ENCODE peak calls at places on chromosomes 13 and 19, in four cellular contexts. One of them, this sample, is unnamed.

GRCh38 chr19:46787331-46788100 is 878 bp downstream of the SLC1A5 start:
- DNase-seq in K562: peak; percentile 67
- DNase-seq in A549: peak; percentile 79
- DNase-seq in HepG2: peak; percentile 54
- DNase-seq in this sample: no peak

GRCh38 chr13:73323615-73324014 is 264.8 kb downstream of the KLF5 start:
- DNase-seq in K562: no peak
- DNase-seq in A549: no peak
- DNase-seq in HepG2: no peak
- DNase-seq in this sample: no peak

GRCh38 chr19:2962018-2962670 is 15.2 kb upstream of the TLE6 start:
- DNase-seq in K562: peak; percentile 81
- DNase-seq in A549: peak; percentile 66
- DNase-seq in HepG2: peak; percentile 70
- DNase-seq in this sample: peak; percentile 65

GRCh38 chr19:11138659-11139526 is 16.7 kb downstream of the SPC24 start:
- DNase-seq in K562: peak; percentile 73
- DNase-seq in A549: peak; percentile 87
- DNase-seq in HepG2: peak; percentile 54
- DNase-seq in this sample: no peak

GRCh38 chr19:2226051-2226839 is 9.9 kb downstream of the PLEKHJ1 start:
- DNase-seq in K562: no peak
- DNase-seq in A549: no peak
- DNase-seq in HepG2: no peak
- DNase-seq in this sample: no peak

GRCh38 chr19:37926711-37927110 is 19.7 kb downstream of the SIPA1L3 start:
- DNase-seq in K562: no peak
- DNase-seq in A549: no peak
- DNase-seq in HepG2: no peak
- DNase-seq in this sample: no peak

GRCh38 chr19:13025819-13026477 is 30.7 kb downstream of the NFIX start:
- DNase-seq in K562: no peak
- DNase-seq in A549: no peak
- DNase-seq in HepG2: no peak
- DNase-seq in this sample: no peak

GRCh38 chr19:23241433-23241832 is 8.8 kb downstream of the ZNF724 start:
- DNase-seq in K562: no peak
- DNase-seq in A549: no peak
- DNase-seq in HepG2: no peak
- DNase-seq in this sample: no peak

GRCh38 chr19:10966809-10967208 is 6.0 kb downstream of the SMARCA4 start:
- DNase-seq in K562: no peak
- DNase-seq in A549: no peak
- DNase-seq in HepG2: no peak
- DNase-seq in this sample: no peak

GRCh38 chr13:24630851-24631341 is 49.3 kb upstream of the ATP12A start:
- DNase-seq in K562: peak; percentile 55
- DNase-seq in A549: no peak
- DNase-seq in HepG2: no peak
- DNase-seq in this sample: no peak

GRCh38 chr13:52599853-52600603 is 42.2 kb upstream of the HNRNPA1L2 start:
- DNase-seq in K562: no peak
- DNase-seq in A549: no peak
- DNase-seq in HepG2: no peak
- DNase-seq in this sample: no peak

GRCh38 chr19:8702350-8702749 is 3.8 kb upstream of the ACTL9 start:
- DNase-seq in K562: peak; percentile 17
- DNase-seq in A549: no peak
- DNase-seq in HepG2: no peak
- DNase-seq in this sample: no peak

GRCh38 chr13:49220035-49220855 is at the start of gene MLNR:
- DNase-seq in K562: peak; percentile 23
- DNase-seq in A549: peak; percentile 68
- DNase-seq in HepG2: peak; percentile 39
- DNase-seq in this sample: no peak

GRCh38 chr13:92941167-92941566 is 285.4 kb upstream of the GPC6 start:
- DNase-seq in K562: no peak
- DNase-seq in A549: no peak
- DNase-seq in HepG2: no peak
- DNase-seq in this sample: no peak

GRCh38 chr13:26589754-26590153 is 32.3 kb downstream of the WASF3 start:
- DNase-seq in K562: no peak
- DNase-seq in A549: no peak
- DNase-seq in HepG2: no peak
- DNase-seq in this sample: no peak

GRCh38 chr19:46713781-46714522 is 3.0 kb downstream of the PRKD2 start:
- DNase-seq in K562: peak; percentile 93
- DNase-seq in A549: peak; percentile 84
- DNase-seq in HepG2: peak; percentile 75
- DNase-seq in this sample: no peak

GRCh38 chr13:74103196-74103595 is 31.0 kb downstream of the KLF12 start:
- DNase-seq in K562: no peak
- DNase-seq in A549: no peak
- DNase-seq in HepG2: no peak
- DNase-seq in this sample: no peak

GRCh38 chr13:70987043-70987442 is 878.8 kb upstream of the KLHL1 start:
- DNase-seq in K562: no peak
- DNase-seq in A549: no peak
- DNase-seq in HepG2: no peak
- DNase-seq in this sample: no peak

GRCh38 chr19:44111910-44112463 is 1.2 kb upstream of the ZNF225 start:
- DNase-seq in K562: peak; percentile 18
- DNase-seq in A549: no peak
- DNase-seq in HepG2: no peak
- DNase-seq in this sample: no peak

GRCh38 chr19:37906868-37907734 is at the start of gene SIPA1L3:
- DNase-seq in K562: peak; percentile 97
- DNase-seq in A549: peak; percentile 99
- DNase-seq in HepG2: peak; percentile 91
- DNase-seq in this sample: peak; percentile 83

GRCh38 chr13:26280295-26280694 is 26.4 kb downstream of the CDK8 start:
- DNase-seq in K562: no peak
- DNase-seq in A549: no peak
- DNase-seq in HepG2: no peak
- DNase-seq in this sample: no peak

GRCh38 chr19:5625641-5626040 is 2.8 kb downstream of the SAFB start:
- DNase-seq in K562: no peak
- DNase-seq in A549: no peak
- DNase-seq in HepG2: no peak
- DNase-seq in this sample: no peak

GRCh38 chr13:69565334-69565733 is 542.3 kb upstream of the ATXN8OS start:
- DNase-seq in K562: peak; percentile 23
- DNase-seq in A549: peak; percentile 54
- DNase-seq in HepG2: peak; percentile 52
- DNase-seq in this sample: peak; percentile 12

DNA sequence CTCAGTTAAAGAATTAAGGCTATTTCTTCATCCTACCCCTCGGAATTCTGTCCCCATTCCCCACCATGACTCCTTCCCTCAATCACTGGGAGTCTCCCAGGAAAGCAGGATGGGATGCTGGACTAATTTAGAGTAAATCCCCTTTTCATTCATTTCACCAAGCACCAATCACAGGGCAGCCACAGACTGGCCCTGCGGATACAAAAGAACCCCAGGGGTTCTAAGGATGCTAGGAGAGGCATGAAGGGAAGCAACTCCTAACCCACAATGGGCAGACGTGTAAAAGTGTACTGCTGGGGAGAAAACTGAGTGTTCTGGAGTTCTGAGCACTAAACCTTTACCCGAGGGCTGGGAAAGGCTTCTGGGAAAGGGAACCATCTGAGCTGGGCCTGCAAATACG is 3.0 kb downstream of the PEPD start:
- DNase-seq in K562: no peak
- DNase-seq in A549: no peak
- DNase-seq in HepG2: no peak
- DNase-seq in this sample: no peak
- H3K4me3 ChIP-seq in K562: no peak overlapping the region
- H3K4me3 ChIP-seq in A549: no peak overlapping the region
- H3K4me3 ChIP-seq in HepG2: no peak overlapping the region
- H3K4me3 ChIP-seq in this sample: no peak overlapping the region

GRCh38 chr13:39971526-39971925 is 316.1 kb downstream of the COG6 start:
- DNase-seq in K562: no peak
- DNase-seq in A549: no peak
- DNase-seq in HepG2: no peak
- DNase-seq in this sample: no peak

DNA sequence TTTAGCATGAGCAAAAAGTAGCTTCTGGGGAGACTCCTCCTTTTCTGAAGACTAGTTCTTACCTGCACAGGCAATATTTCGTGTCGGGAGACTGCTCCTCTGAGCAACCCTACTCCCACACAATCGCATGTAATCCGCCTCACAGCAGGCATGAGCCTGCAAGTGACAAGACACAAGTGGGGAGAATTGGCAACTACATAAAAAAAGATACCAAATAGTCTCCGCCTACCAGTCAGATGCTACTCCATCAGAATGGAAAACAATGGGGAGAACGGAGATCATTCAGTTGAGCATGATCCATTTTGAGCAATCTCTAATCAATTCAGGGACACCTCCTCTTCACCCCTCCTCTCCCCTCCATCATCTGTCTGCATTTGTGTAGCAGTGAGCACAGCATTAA is 321.0 kb downstream of the COG6 start:
- DNase-seq in K562: no peak
- DNase-seq in A549: no peak
- DNase-seq in HepG2: no peak
- DNase-seq in this sample: no peak
- TF ChIP-seq CHD4 in K562: no peak
- TF ChIP-seq CHD4 in A549: no peak
- TF ChIP-seq CHD4 in HepG2: no peak
- TF ChIP-seq CHD4 in this sample: no peak

GRCh38 chr13:75762066-75762937 is 126.2 kb downstream of the LMO7 start:
- DNase-seq in K562: no peak
- DNase-seq in A549: peak; percentile 24
- DNase-seq in HepG2: peak; percentile 15
- DNase-seq in this sample: peak; percentile 84
- H3K4me3 ChIP-seq in K562: no peak overlapping the region
- H3K4me3 ChIP-seq in A549: peak overlapping the region; percentile 48
- H3K4me3 ChIP-seq in HepG2: peak overlapping the region; percentile 72
- H3K4me3 ChIP-seq in this sample: peak overlapping the region; percentile 39

GRCh38 chr13:44389856-44390255 is 16.2 kb downstream of the SERP2 start:
- DNase-seq in K562: no peak
- DNase-seq in A549: no peak
- DNase-seq in HepG2: no peak
- DNase-seq in this sample: no peak
- TF ChIP-seq CHD4 in K562: no peak
- TF ChIP-seq CHD4 in A549: no peak
- TF ChIP-seq CHD4 in HepG2: no peak
- TF ChIP-seq CHD4 in this sample: no peak

GRCh38 chr13:20160346-20161274 is at the start of gene GJA3:
- DNase-seq in K562: peak; percentile 53
- DNase-seq in A549: peak; percentile 29
- DNase-seq in HepG2: no peak
- DNase-seq in this sample: no peak

GRCh38 chr13:20165417-20166257 is 4.8 kb upstream of the GJA3 start:
- DNase-seq in K562: no peak
- DNase-seq in A549: no peak
- DNase-seq in HepG2: no peak
- DNase-seq in this sample: no peak

GRCh38 chr13:20161275-20161950 is 561 bp upstream of the GJA3 start:
- DNase-seq in K562: no peak
- DNase-seq in A549: no peak
- DNase-seq in HepG2: no peak
- DNase-seq in this sample: no peak

GRCh38 chr13:20159646-20160345 is 1.1 kb downstream of the GJA3 start:
- DNase-seq in K562: no peak
- DNase-seq in A549: no peak
- DNase-seq in HepG2: no peak
- DNase-seq in this sample: no peak

GRCh38 chr13:20161951-20162300 is 1.1 kb upstream of the GJA3 start:
- DNase-seq in K562: no peak
- DNase-seq in A549: no peak
- DNase-seq in HepG2: no peak
- DNase-seq in this sample: no peak
- H3K4me3 ChIP-seq in K562: no peak overlapping the region
- H3K4me3 ChIP-seq in A549: no peak overlapping the region
- H3K4me3 ChIP-seq in HepG2: no peak overlapping the region
- H3K4me3 ChIP-seq in this sample: peak overlapping the region; percentile 71

GRCh38 chr13:27857271-27857670 is 62.5 kb upstream of the PDX1 start:
- DNase-seq in K562: no peak
- DNase-seq in A549: no peak
- DNase-seq in HepG2: no peak
- DNase-seq in this sample: no peak
- TF ChIP-seq CHD4 in K562: no peak
- TF ChIP-seq CHD4 in A549: no peak
- TF ChIP-seq CHD4 in HepG2: no peak
- TF ChIP-seq CHD4 in this sample: no peak

GRCh38 chr19:40286235-40286530 is 1.0 kb upstream of the AKT2 start:
- DNase-seq in K562: no peak
- DNase-seq in A549: no peak
- DNase-seq in HepG2: no peak
- DNase-seq in this sample: no peak
- H3K4me3 ChIP-seq in K562: peak overlapping the region; percentile 39
- H3K4me3 ChIP-seq in A549: no peak overlapping the region
- H3K4me3 ChIP-seq in HepG2: peak overlapping the region; percentile 66
- H3K4me3 ChIP-seq in this sample: peak overlapping the region; percentile 63

GRCh38 chr13:51524312-51524711 is 60.0 kb upstream of the WDFY2 start:
- DNase-seq in K562: no peak
- DNase-seq in A549: peak; percentile 83
- DNase-seq in HepG2: peak; percentile 95
- DNase-seq in this sample: no peak
- TF ChIP-seq CHD4 in K562: no peak
- TF ChIP-seq CHD4 in A549: no peak
- TF ChIP-seq CHD4 in HepG2: no peak
- TF ChIP-seq CHD4 in this sample: no peak